ENCODE peak calls at places on chromosome 15, in seven cellular contexts. Z is HCT116, Q is HepG2, H is GM12878, D is H1, J is SK-N-SH, M is K562. X is an unnamed sample.

GRCh38 chr15:27249723-27250160 is 278.8 kb downstream of the GABRG3 start:
- DNase-seq in D (no peak), M (no peak), Q (no peak), H (no peak), Z (no peak), J (peak), X (no peak)

GRCh38 chr15:84823580-84823878 is 6.4 kb downstream of the ALPK3 start:
- DNase-seq in Q (no peak), D (no peak), H (no peak), Z (no peak), M (no peak), J (no peak), X (no peak)

GRCh38 chr15:68644088-68644904 is 65.5 kb downstream of the CORO2B start:
- DNase-seq in Q (no peak), J (no peak), H (no peak), M (peak), Z (peak), D (no peak), X (no peak)

GRCh38 chr15:85582076-85582718 is 201.8 kb downstream of the AKAP13 start:
- DNase-seq in D (no peak), Z (no peak), H (peak), J (no peak), Q (no peak), M (no peak), X (no peak)

GRCh38 chr15:58361291-58361759 is 70.5 kb upstream of the LIPC start:
- DNase-seq in Z (no peak), J (no peak), H (no peak), Q (no peak), M (no peak), D (no peak), X (no peak)

GRCh38 chr15:67105065-67105951 is 39.9 kb downstream of the SMAD3 start:
- DNase-seq in D (no peak), M (no peak), Q (peak), H (no peak), J (no peak), Z (peak), X (no peak)

GRCh38 chr15:83845230-83845629 is 191.3 kb downstream of the ADAMTSL3 start:
- DNase-seq in Q (no peak), H (no peak), D (no peak), Z (no peak), J (no peak), M (no peak), X (no peak)

GRCh38 chr15:44194397-44195150 is 497 bp downstream of the FRMD5 start:
- DNase-seq in M (peak), D (no peak), Z (no peak), Q (no peak), J (peak), H (no peak), X (no peak)

GRCh38 chr15:74196175-74196574 is 6.4 kb downstream of the STRA6 start:
- DNase-seq in Q (peak), J (no peak), H (no peak), M (no peak), D (no peak), Z (peak), X (no peak)

GRCh38 chr15:49823987-49824538 is 203.2 kb downstream of the DTWD1 start:
- DNase-seq in M (no peak), Q (no peak), Z (no peak), H (no peak), J (no peak), D (no peak), X (no peak)

GRCh38 chr15:100593431-100593830 is 8.6 kb downstream of the LINS1 start:
- DNase-seq in Q (no peak), D (no peak), M (no peak), J (no peak), H (no peak), Z (no peak), X (no peak)

GRCh38 chr15:74826372-74826819 is at the start of gene CPLX3:
- DNase-seq in D (no peak), J (peak), Q (no peak), M (peak), H (no peak), Z (no peak), X (peak)

GRCh38 chr15:70362350-70362749 is 264.6 kb upstream of the TLE3 start:
- DNase-seq in H (no peak), D (no peak), Z (no peak), J (no peak), Q (no peak), M (no peak), X (no peak)

GRCh38 chr15:77904436-77904821 is 173.1 kb downstream of the TBC1D2B start:
- DNase-seq in M (no peak), Q (no peak), H (no peak), J (no peak), Z (no peak), D (no peak), X (no peak)

GRCh38 chr15:46894644-46895043 is 822.7 kb upstream of the SEMA6D start:
- DNase-seq in Q (no peak), H (no peak), J (no peak), Z (no peak), D (no peak), M (no peak), X (no peak)

GRCh38 chr15:87740655-87741344 is 515.7 kb downstream of the NTRK3 start:
- DNase-seq in H (no peak), Z (no peak), J (no peak), D (no peak), M (no peak), Q (no peak), X (no peak)

GRCh38 chr15:94322141-94322540 is 90.8 kb downstream of the MCTP2 start:
- DNase-seq in M (no peak), Z (no peak), Q (no peak), D (no peak), H (no peak), J (no peak), X (no peak)

GRCh38 chr15:89051875-89052274 is 36.4 kb upstream of the ABHD2 start:
- DNase-seq in Q (peak), Z (no peak), J (no peak), H (no peak), D (no peak), M (no peak), X (no peak)
- TF ChIP-seq JUND in Q (no peak), Z (no peak), J (no peak), H (no peak), D (no peak), M (no peak), X (no peak)

DNA sequence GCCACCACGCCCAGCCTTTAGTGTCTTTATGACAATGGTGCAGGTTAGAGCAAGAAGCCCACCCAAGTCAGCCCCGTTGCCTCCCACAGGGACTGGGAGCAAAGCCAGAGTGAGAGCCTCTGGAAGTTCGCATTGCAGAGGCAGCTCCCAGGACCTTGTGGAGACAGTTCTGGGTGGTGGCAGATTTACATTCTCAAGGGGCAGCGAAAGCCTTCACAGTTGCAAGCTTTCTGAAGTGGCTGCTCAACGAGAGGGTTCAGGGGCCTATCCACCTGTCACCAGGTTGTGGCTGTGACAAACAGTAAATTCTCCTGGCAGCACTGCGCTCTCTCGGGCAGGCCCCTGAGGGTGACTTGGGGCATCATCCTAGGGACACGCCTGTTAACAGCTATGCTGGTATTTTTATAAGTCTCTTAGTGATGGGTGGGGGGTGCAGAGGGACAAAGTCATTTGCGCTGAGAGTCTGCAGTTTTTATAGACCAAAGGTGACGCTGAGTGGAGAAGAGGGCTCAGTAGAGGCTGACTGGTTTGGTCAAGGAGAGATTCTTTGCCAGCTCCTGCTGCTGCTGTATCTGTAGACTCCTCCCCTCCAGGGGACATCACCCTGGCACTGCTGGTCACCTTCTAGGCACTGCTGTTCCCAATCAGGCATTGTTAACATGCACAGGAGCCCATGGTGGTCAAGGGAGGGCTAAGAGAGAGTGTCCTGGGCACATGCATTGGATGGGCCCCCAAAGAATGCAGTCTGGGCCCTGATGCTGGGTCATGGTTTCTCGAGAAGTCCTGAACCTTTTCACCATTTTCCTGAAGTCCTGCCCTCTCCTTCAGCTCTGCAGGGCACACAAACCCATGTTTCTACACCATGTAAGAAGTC is 57.5 kb upstream of the KLF13 start:
- DNase-seq in D (no peak), H (no peak), J (no peak), Q (no peak), M (no peak), Z (no peak), X (no peak)
- TF ChIP-seq JUND in D (no peak), H (no peak), J (no peak), Q (no peak), M (no peak), Z (no peak), X (no peak)

DNA sequence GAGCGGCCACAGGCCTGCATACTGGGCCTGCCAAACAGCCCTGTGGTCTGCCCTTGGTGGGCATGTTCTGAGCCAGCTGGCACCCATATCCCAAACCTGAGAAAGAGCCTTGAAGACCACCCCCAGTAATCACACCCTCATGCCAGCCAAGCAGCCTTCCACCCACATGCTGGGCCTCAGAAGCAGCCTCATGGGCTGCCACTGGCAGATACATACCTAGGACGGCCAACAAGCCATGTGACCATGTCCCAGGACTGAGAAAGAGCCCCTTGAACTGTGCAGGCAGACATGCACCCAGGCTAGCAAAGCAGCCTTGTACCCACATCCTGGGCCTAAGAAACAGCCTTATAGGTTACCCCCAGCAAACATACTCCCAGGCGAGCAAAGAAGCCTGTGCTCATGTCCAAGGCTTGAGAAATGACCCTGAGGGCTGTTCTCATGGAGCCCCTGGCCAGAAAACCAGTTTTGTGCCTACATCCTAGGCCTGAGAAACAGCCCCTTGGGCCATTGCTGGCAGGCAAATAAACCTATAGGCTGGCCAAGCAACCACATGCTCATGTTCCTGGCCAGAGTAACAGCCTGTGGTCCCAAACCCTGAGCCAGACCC is 24.9 kb downstream of the TUBGCP5 start:
- DNase-seq in J (no peak), Q (no peak), D (no peak), H (no peak), M (no peak), Z (no peak), X (no peak)
- TF ChIP-seq JUND in J (no peak), Q (no peak), D (no peak), H (no peak), M (no peak), Z (no peak), X (no peak)

DNA sequence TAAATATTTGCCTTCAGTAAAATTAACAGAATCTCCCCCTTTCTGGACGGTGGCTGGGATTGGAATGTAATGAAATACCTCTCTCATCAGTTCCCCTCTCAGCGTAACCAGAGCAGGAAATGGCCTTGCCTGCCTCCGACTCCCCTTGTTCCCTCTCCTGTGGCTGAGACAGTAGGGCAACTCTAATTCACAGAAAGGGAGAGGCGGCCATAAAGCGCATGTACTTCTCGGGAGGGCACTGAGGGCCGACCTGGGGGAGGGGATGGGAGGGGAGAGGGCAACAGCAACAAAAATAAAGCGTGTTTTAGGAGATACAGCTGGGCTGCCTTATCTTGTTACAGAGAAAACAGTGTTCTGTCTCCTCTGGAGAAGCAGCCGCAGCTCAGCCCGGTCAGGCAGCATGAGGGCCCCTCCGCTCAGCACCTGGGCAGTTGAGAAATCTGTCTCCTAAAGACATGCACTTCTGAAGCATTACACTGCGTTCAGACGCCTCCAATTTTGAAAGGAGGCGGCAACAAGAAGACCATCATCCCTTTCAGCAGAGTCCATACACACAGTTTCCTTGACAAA is 783.3 kb upstream of the ARRDC4 start:
- DNase-seq in D (no peak), M (no peak), Z (no peak), H (no peak), J (no peak), Q (no peak), X (no peak)
- TF ChIP-seq JUND in D (no peak), M (no peak), Z (no peak), H (no peak), J (no peak), Q (no peak), X (no peak)